ENCODE peak calls at places on chromosomes 3 and 15, in seven cellular contexts. H is K562, M is skeletal muscle cell, I is GM23248, J is HFF-Myc, R is cardiac fibroblast, U is RWPE2. C is an unnamed sample.

GRCh38 chr3:4338751-4339150 is 35.6 kb downstream of the SETMAR start:
- DNase-seq in I (no peak), H (no peak), M (no peak), J (no peak), R (no peak), U (no peak), C (no peak)

GRCh38 chr15:77819271-77819806 is 186.6 kb upstream of the LINGO1 start:
- DNase-seq in R (no peak), H (no peak), I (peak), M (no peak), J (no peak), U (no peak), C (no peak)

GRCh38 chr3:71469131-71469430 is 114.4 kb downstream of the FOXP1 start:
- DNase-seq in H (no peak), U (no peak), I (peak), J (no peak), M (no peak), R (no peak), C (no peak)

GRCh38 chr3:98623572-98624280 is 30.3 kb upstream of the CPOX start:
- DNase-seq in U (no peak), I (no peak), J (no peak), R (no peak), M (no peak), H (no peak), C (no peak)

GRCh38 chr15:96042734-96043224 is 287.7 kb upstream of the NR2F2 start:
- DNase-seq in M (no peak), J (no peak), I (no peak), U (no peak), R (peak), H (peak), C (no peak)

GRCh38 chr15:45640610-45641009 is 5.8 kb downstream of the SQOR start:
- DNase-seq in H (no peak), R (peak), U (no peak), M (peak), I (peak), J (peak), C (no peak)

GRCh38 chr3:107429330-107430181 is 52.3 kb downstream of the CCDC54 start:
- DNase-seq in I (peak), J (peak), M (peak), H (peak), R (peak), U (no peak), C (peak)

GRCh38 chr15:25946241-25946786 is 83.2 kb upstream of the ATP10A start:
- DNase-seq in J (no peak), R (no peak), I (no peak), U (no peak), M (no peak), H (no peak), C (no peak)

GRCh38 chr3:129195731-129196256 is 12.1 kb upstream of the CNBP start:
- DNase-seq in I (peak), J (peak), R (peak), U (peak), M (peak), H (peak), C (no peak)

GRCh38 chr3:78804251-78805037 is 963.4 kb downstream of the ROBO1 start:
- DNase-seq in R (peak), H (no peak), J (peak), M (peak), I (peak), U (no peak), C (peak)

GRCh38 chr3:182787302-182788036 is 5.8 kb upstream of the ATP11B start:
- DNase-seq in J (no peak), M (no peak), I (peak), H (peak), U (no peak), R (peak), C (peak)

GRCh38 chr15:77160562-77161481 is 89.9 kb upstream of the TSPAN3 start:
- DNase-seq in R (peak), I (no peak), U (no peak), M (no peak), H (no peak), J (no peak), C (no peak)

GRCh38 chr3:23938657-23939056 is 6.4 kb upstream of the NR1D2 start:
- DNase-seq in M (no peak), R (no peak), I (no peak), H (peak), U (no peak), J (no peak), C (no peak)

GRCh38 chr15:78740904-78741274 is 70.4 kb downstream of the ADAMTS7 start:
- DNase-seq in M (no peak), J (no peak), I (no peak), R (no peak), H (no peak), U (peak), C (no peak)

GRCh38 chr15:43939070-43939469 is 112.3 kb downstream of the WDR76 start:
- DNase-seq in I (peak), R (peak), M (no peak), U (no peak), J (no peak), H (no peak), C (no peak)

GRCh38 chr3:172257638-172258400 is 190.4 kb downstream of the GHSR start:
- DNase-seq in R (no peak), I (no peak), J (no peak), U (no peak), M (no peak), H (no peak), C (no peak)

GRCh38 chr3:37741644-37742043 is 120.0 kb upstream of the CTDSPL start:
- DNase-seq in U (no peak), M (no peak), H (peak), R (peak), J (no peak), I (peak), C (no peak)

GRCh38 chr15:64892850-64893403 is 18.8 kb upstream of the ANKDD1A start:
- DNase-seq in J (no peak), I (no peak), R (no peak), U (no peak), H (no peak), M (no peak), C (no peak)
- H3K4me3 ChIP-seq in J (no peak), I (no peak), R (no peak), U (no peak), H (no peak), M (no peak), C (no peak)

GRCh38 chr3:181712190-181712504 is 422 bp downstream of the SOX2 start:
- DNase-seq in I (no peak), H (no peak), J (no peak), U (no peak), R (no peak), M (no peak), C (no peak)
- H3K4me3 ChIP-seq in I (peak), H (no peak), J (no peak), U (peak), R (no peak), M (peak), C (peak)

GRCh38 chr3:44019736-44020135 is 221.9 kb upstream of the TOPAZ1 start:
- DNase-seq in J (no peak), U (no peak), I (no peak), M (no peak), R (no peak), H (no peak), C (no peak)
- H3K4me3 ChIP-seq in J (no peak), U (no peak), I (no peak), M (no peak), R (no peak), H (no peak), C (no peak)

DNA sequence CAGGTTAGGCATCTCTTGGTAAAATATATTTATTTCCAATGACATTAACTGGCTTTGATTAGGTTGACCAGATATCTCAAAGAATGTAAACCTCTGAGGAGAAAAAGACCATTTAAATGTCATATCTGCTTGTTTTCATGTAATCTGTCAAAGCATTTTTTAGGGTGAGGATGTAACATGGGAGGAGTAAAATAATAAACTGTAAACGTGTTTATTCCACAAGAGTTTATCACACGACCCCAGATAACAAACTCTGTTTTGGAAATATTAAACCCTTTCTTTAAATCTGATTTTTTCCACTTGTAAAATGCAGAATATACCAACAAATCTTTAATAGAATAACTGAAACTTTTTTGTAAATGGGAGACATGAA is 1.6 kb downstream of the TM4SF1 start:
- DNase-seq in U (no peak), H (no peak), J (no peak), M (no peak), R (no peak), I (no peak), C (no peak)
- H3K4me3 ChIP-seq in U (peak), H (no peak), J (peak), M (peak), R (peak), I (no peak), C (no peak)

DNA sequence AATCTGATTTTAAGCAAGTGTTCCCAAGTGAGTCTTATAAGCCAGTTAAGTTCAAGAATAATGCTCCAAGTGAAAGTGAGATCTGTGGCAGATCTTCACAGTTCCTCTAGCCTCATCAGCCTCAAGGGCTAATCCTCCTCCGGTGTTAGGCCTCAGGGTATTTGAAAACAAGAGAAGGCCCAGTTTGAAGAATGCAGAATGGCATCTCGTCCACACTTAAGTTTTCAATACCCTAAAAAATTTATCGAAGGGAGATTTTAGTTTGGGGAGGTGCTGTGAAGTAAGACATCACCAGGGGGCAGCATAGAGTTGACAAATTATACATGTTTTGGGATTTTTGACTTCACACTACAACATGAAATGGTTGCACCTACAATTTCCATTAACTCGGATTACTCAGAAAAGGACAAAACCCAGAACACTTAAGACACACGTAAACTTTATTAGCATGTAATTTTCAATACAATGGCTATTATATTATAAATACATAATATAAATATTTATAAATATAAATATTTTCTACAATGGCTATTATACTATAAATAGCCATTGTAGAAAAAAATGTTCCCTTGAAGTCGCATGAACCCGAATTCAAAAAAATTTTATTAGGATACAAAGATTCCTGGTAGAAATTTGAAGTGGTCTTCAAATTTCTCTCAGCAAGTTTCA is 2.3 kb upstream of the TMEM266 start:
- DNase-seq in M (no peak), U (no peak), I (peak), J (peak), R (peak), H (peak), C (no peak)
- H3K4me3 ChIP-seq in M (peak), U (peak), I (no peak), J (no peak), R (no peak), H (no peak), C (peak)

GRCh38 chr3:175495331-175495730 is 636.2 kb downstream of the NAALADL2 start:
- DNase-seq in M (no peak), I (no peak), H (no peak), J (no peak), U (no peak), R (no peak), C (no peak)

GRCh38 chr3:175489406-175489805 is 630.3 kb downstream of the NAALADL2 start:
- DNase-seq in M (no peak), R (no peak), H (no peak), U (no peak), I (no peak), J (no peak), C (no peak)

DNA sequence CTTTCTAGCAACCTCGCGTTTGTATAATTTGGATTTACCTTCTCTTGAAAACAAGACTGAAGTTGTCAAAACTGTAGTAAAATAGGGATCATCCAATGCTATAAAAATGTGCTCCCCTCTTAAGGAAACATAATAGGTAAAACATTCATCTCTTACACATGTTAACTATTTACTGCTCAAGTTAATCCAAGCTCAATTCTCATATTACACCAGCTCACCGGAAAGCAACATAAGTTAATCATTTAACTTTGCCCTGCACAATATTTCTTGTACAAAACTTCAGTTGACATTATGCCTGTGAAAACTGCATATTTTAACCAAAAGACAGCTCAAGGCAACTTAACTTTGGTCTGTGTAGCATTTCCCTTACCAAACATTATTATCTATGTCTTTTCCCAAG is 634.2 kb downstream of the NAALADL2 start:
- DNase-seq in M (no peak), R (no peak), J (peak), U (no peak), I (no peak), H (no peak), C (no peak)
- H3K4me3 ChIP-seq in M (no peak), R (no peak), J (no peak), U (no peak), I (no peak), H (no peak), C (no peak)

DNA sequence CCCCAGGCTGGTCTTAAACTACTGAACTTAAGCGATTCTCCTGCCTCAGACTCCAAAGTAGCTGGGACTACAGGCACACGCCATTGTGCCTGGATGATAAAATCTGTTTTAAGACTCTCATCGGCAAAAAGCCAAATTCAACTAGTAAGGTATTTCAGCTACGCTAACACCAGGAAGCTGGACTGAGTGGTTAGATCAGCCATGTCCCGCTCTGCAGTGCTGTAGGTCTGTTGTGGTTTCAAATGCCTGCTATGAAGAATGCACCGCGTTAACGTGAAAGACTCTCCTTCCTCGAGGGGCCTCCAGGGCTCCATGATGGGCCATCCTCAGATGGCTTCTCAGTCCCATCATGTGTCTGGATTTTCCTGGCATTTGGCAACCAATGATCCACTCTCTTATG is 70.2 kb downstream of the PCOLCE2 start:
- DNase-seq in H (peak), I (no peak), M (no peak), J (no peak), R (no peak), U (no peak), C (no peak)
- H3K4me3 ChIP-seq in H (no peak), I (no peak), M (no peak), J (no peak), R (no peak), U (no peak), C (no peak)

C was measured in SK-N-MC.